ENCODE peak calls at places on chromosomes 5 and 9, in five cellular contexts. U, Z, L, P and E are unnamed samples.
A peak's percentile ranks its signal among the peaks of the same experiment; 100 is the strongest.

GRCh38 chr5:154517181-154517580 is 39.2 kb upstream of the HAND1 start:
- DNase-seq in L (no peak), P (no peak), Z (no peak), U (no peak), E (peak; percentile 77)

GRCh38 chr9:95504053-95504963 is 12.5 kb downstream of the PTCH1 start:
- DNase-seq in L (peak; percentile 69), Z (peak; percentile 57), P (no peak), U (peak; percentile 88), E (no peak)

GRCh38 chr9:94692601-94693000 is 33.9 kb upstream of the AOPEP start:
- DNase-seq in P (no peak), Z (no peak), U (peak; percentile 92), L (no peak), E (no peak)

GRCh38 chr5:10019236-10019635 is 230.5 kb downstream of the ATPSCKMT start:
- DNase-seq in Z (no peak), P (no peak), U (no peak), L (no peak), E (no peak)

GRCh38 chr9:21336467-21336866 is 1.3 kb upstream of the KLHL9 start:
- DNase-seq in U (peak; percentile 33), Z (no peak), P (no peak), L (no peak), E (no peak)

GRCh38 chr5:170597109-170597741 is 93.4 kb downstream of the KCNIP1 start:
- DNase-seq in U (no peak), P (no peak), Z (no peak), L (no peak), E (peak; percentile 72)

GRCh38 chr5:154523104-154523503 is 45.1 kb upstream of the HAND1 start:
- DNase-seq in P (no peak), Z (no peak), L (no peak), U (no peak), E (no peak)

GRCh38 chr5:129097498-129098296 is 3.1 kb downstream of the ISOC1 start:
- DNase-seq in L (no peak), Z (no peak), U (no peak), P (no peak), E (no peak)

GRCh38 chr9:124006448-124007156 is 5.0 kb upstream of the LHX2 start:
- DNase-seq in P (no peak), U (no peak), L (no peak), Z (no peak), E (no peak)

GRCh38 chr5:103036601-103037000 is 83.3 kb downstream of the GIN1 start:
- DNase-seq in L (no peak), P (no peak), U (no peak), Z (no peak), E (no peak)

GRCh38 chr5:103037673-103038455 is 82.1 kb downstream of the GIN1 start:
- DNase-seq in Z (no peak), L (no peak), P (no peak), U (no peak), E (no peak)

GRCh38 chr5:103035701-103036100 is 84.2 kb downstream of the GIN1 start:
- DNase-seq in Z (no peak), L (no peak), P (no peak), U (no peak), E (no peak)

GRCh38 chr5:103041071-103041676 is 78.8 kb downstream of the GIN1 start:
- DNase-seq in Z (no peak), U (peak; percentile 20), L (no peak), P (no peak), E (peak; percentile 48)
- TF ChIP-seq JUND in Z (no peak), U (no peak), L (no peak), P (no peak), E (no peak)

GRCh38 chr9:81619353-81620008 is 69.9 kb downstream of the TLE1 start:
- DNase-seq in Z (no peak), P (no peak), U (no peak), L (no peak), E (no peak)
- H3K4me2 ChIP-seq in Z (no peak overlapping the region), P (no peak overlapping the region), U (no peak overlapping the region), L (no peak overlapping the region), E (no peak overlapping the region)

GRCh38 chr9:88740844-88741243 is 205.9 kb downstream of the NXNL2 start:
- DNase-seq in L (no peak), U (no peak), Z (no peak), P (no peak), E (no peak)
- TF ChIP-seq USF2 in L (no peak), U (no peak), Z (no peak), P (no peak), E (no peak)

GRCh38 chr5:11525020-11525419 is 379.2 kb downstream of the CTNND2 start:
- DNase-seq in Z (no peak), U (no peak), P (no peak), L (no peak), E (no peak)

GRCh38 chr5:11524188-11524587 is 380.1 kb downstream of the CTNND2 start:
- DNase-seq in U (no peak), P (no peak), L (no peak), Z (no peak), E (no peak)

GRCh38 chr5:11528720-11529119 is 375.5 kb downstream of the CTNND2 start:
- DNase-seq in Z (no peak), P (no peak), U (no peak), L (no peak), E (no peak)

GRCh38 chr5:11531805-11532204 is 372.4 kb downstream of the CTNND2 start:
- DNase-seq in U (no peak), L (no peak), P (no peak), Z (no peak), E (no peak)

DNA sequence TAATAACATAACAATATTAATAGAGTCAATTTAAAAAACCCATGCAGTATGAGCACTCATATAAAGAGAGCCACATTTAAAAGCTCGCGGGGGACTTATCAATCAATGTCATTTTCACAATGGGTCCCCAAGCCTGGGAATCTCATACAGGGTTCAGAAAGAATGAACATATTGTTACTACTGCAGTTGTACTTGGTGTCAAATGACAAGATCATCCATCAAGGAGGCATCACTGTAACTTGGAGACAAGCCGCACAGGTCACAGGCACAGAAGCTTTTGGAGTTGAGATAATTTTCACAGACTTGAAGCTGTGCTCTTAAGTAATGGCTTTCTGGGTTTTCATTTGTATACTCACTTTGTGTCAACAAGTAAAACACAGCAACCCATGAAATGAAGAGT is 376.3 kb downstream of the CTNND2 start:
- DNase-seq in P (no peak), L (no peak), Z (no peak), U (no peak), E (no peak)
- TF ChIP-seq JUND in P (no peak), L (no peak), Z (no peak), U (no peak), E (no peak)

GRCh38 chr5:57291903-57292302 is 118.0 kb downstream of the GPBP1 start:
- DNase-seq in U (no peak), P (no peak), Z (no peak), L (no peak), E (no peak)

GRCh38 chr5:57292336-57292735 is 118.5 kb downstream of the GPBP1 start:
- DNase-seq in U (no peak), Z (no peak), L (no peak), P (no peak), E (no peak)
- H3K4me2 ChIP-seq in U (no peak overlapping the region), Z (no peak overlapping the region), L (no peak overlapping the region), P (no peak overlapping the region), E (no peak overlapping the region)

GRCh38 chr5:136192526-136193395 is at the start of gene SMIM32:
- DNase-seq in U (peak; percentile 24), Z (peak; percentile 26), P (no peak), L (peak; percentile 72), E (peak; percentile 76)
- TF ChIP-seq USF2 in U (no peak), Z (no peak), P (no peak), L (no peak), E (no peak)

GRCh38 chr5:180491496-180491895 is 2.7 kb upstream of the CNOT6 start:
- DNase-seq in U (no peak), Z (no peak), L (no peak), P (no peak), E (no peak)
- TF ChIP-seq JUND in U (no peak), Z (no peak), L (no peak), P (no peak), E (no peak)

DNA sequence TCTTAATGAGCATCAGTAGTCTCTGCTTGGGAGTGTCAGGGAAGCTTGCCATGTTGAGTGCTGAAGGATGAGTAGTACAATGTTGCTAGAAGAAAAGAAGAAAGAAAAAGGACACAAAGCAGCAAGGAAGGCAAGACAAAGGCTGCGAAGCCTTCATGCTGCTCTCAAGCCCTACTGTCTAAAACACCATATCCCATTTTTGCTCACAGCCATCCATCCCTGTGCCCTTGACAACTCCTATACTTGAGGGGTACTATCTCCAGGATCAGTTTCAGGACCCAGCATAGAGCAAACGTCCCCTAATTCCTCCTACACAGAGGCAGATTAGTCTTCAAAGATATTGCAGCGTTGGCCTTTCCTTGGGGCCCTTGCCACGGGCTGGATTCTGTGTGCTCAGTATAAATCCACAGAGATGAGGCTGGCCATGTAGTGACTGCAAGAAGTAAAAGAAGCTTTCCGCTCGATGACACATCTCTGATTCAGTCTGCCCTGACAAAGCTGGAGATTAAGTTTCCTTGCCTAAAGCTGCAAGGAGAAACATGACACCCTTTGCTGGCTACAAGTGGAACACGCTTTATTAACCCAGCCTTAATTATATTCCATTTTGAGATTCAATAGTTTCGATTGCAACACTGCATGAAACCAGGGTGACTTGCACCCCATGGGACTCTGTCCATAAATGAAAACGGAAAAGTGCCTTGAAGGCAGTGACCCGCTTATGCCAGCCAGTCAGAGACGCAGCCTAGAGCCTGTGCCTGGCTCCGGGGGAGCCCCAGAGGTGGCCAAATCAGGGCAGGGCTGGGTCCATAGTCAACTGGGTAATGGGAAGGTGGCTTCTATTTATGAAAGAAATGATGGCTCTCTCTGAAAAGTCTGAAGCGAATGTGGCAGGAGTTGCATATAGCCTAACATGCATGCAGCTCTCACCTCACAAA is 304.5 kb downstream of the ACTL7B start:
- DNase-seq in U (no peak), P (no peak), L (no peak), Z (no peak), E (no peak)
- H3K4me2 ChIP-seq in U (no peak overlapping the region), P (no peak overlapping the region), L (no peak overlapping the region), Z (no peak overlapping the region), E (peak overlapping the region; percentile 75)

GRCh38 chr9:89175739-89176360 is 2.8 kb downstream of the SHC3 start:
- DNase-seq in P (no peak), L (no peak), U (no peak), Z (no peak), E (peak; percentile 73)
- TF ChIP-seq USF2 in P (no peak), L (no peak), U (no peak), Z (no peak), E (no peak)